ENCODE peak calls at places on chromosomes 1 and 21, in five cellular contexts. E, R, W, I and X are unnamed samples.

GRCh38 chr1:178091986-178092745 is 1.7 kb upstream of the RASAL2 start:
- DNase-seq in E (no peak), R (no peak), W (no peak), I (no peak), X (no peak)

GRCh38 chr1:7339014-7339413 is 432.1 kb upstream of the VAMP3 start:
- DNase-seq in I (no peak), W (no peak), E (no peak), R (no peak), X (no peak)

GRCh38 chr1:7432102-7432895 is 338.8 kb upstream of the VAMP3 start:
- DNase-seq in E (peak), R (no peak), W (no peak), I (no peak), X (no peak)

GRCh38 chr1:147527941-147528936 is 13.1 kb upstream of the BCL9 start:
- DNase-seq in E (no peak), I (no peak), W (no peak), R (no peak), X (no peak)

GRCh38 chr21:46394819-46395152 is 63.9 kb upstream of the DIP2A start:
- DNase-seq in I (no peak), E (peak), W (no peak), R (no peak), X (no peak)

GRCh38 chr1:35031103-35031452 is 667 bp downstream of the ZMYM6 start:
- DNase-seq in W (peak), E (no peak), I (no peak), R (peak), X (no peak)

GRCh38 chr1:24683713-24684162 is 40.6 kb downstream of the SRRM1 start:
- DNase-seq in R (no peak), W (no peak), E (no peak), I (no peak), X (no peak)

GRCh38 chr1:187911820-187912219 is 1083.1 kb downstream of the PLA2G4A start:
- DNase-seq in R (no peak), I (no peak), W (no peak), E (no peak), X (no peak)

GRCh38 chr1:38745476-38746410 is 113.8 kb downstream of the RRAGC start:
- DNase-seq in I (no peak), R (no peak), W (no peak), E (no peak), X (no peak)

GRCh38 chr1:20102875-20103274 is 16.5 kb downstream of the PLA2G2D start:
- DNase-seq in I (no peak), R (no peak), W (no peak), E (no peak), X (no peak)

GRCh38 chr1:99956755-99957154 is 13.0 kb upstream of the SLC35A3 start:
- DNase-seq in E (no peak), R (no peak), W (no peak), I (no peak), X (no peak)

GRCh38 chr1:19028110-19028509 is 71.6 kb upstream of the IFFO2 start:
- DNase-seq in R (no peak), W (no peak), E (no peak), I (no peak), X (no peak)

GRCh38 chr1:38240626-38241025 is 194.0 kb upstream of the POU3F1 start:
- DNase-seq in W (no peak), I (no peak), R (no peak), E (no peak), X (no peak)

GRCh38 chr1:63888984-63889383 is 115.2 kb downstream of the ROR1 start:
- DNase-seq in W (no peak), E (no peak), I (no peak), R (no peak), X (no peak)

GRCh38 chr1:68973459-68974244 is 476.8 kb upstream of the DEPDC1 start:
- DNase-seq in R (no peak), E (no peak), W (no peak), I (no peak), X (no peak)

GRCh38 chr1:184050631-184051030 is 899 bp upstream of the TSEN15 start:
- DNase-seq in E (no peak), I (no peak), W (no peak), R (no peak), X (no peak)
- H3K27ac ChIP-seq in E (no peak), I (peak), W (peak), R (peak), X (peak)

GRCh38 chr21:16193758-16194606 is 464.2 kb downstream of the USP25 start:
- DNase-seq in W (peak), I (peak), E (peak), R (peak), X (no peak)
- TF ChIP-seq CTCF in W (no peak), I (no peak), E (no peak), R (no peak), X (no peak)

GRCh38 chr1:168521391-168522000 is 22.3 kb downstream of the XCL2 start:
- DNase-seq in E (no peak), I (no peak), W (no peak), R (no peak), X (no peak)
- H3K27ac ChIP-seq in E (no peak), I (no peak), W (no peak), R (no peak), X (no peak)

DNA sequence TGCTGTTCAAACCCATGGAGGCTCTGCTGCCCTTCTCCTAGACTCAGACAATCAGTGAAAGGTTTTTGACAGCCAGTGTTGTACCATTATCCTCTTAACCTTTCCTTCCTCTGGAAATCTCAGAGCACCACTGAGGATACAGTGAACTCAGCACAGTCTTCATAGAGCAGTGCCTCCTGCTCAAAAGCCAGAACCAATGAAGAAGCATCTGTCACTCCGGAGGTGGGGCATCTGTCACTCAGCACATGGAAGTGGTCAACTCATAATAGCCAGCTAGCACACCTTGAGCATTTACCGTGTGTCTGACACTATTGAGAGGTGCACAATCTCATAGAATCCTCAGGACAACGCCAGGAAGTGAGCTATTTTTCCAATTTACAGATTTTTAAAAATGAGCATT is 62.4 kb downstream of the NMNAT2 start:
- DNase-seq in R (no peak), E (no peak), W (no peak), I (no peak), X (no peak)
- TF ChIP-seq CTCF in R (no peak), E (no peak), W (no peak), I (no peak), X (no peak)

DNA sequence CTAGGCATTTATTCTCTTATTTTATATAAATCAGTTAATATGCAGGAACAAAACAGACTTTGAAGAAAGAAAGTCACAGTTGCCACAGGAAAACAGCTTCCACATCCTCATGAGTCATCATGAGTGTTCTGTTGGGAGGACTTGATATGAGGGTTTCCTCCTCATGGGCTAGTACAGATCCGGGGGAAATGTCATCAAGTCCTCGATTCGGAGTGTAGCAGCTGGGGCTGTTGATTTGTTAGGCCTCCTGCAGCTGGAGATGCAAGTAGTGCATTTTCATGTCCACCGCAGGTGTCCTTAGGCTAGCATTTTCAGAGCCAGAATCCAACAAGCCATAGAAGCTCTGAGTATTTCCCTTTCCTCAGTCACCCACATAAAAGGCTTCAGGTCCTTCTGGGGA is 36.7 kb downstream of the ADAM30 start:
- DNase-seq in E (no peak), W (no peak), R (no peak), I (no peak), X (no peak)
- H3K27ac ChIP-seq in E (no peak), W (no peak), R (no peak), I (no peak), X (no peak)